ENCODE peak calls at places on chromosomes 2 and 18, in six cellular contexts. One of them, this sample, is unnamed.

GRCh38 chr18:11859903-11860407 is 8.7 kb downstream of the CHMP1B start:
- DNase-seq in H1: peak
- DNase-seq in fibroblast of pulmonary artery: peak
- DNase-seq in GM23338: no peak
- DNase-seq in psoas muscle: no peak
- DNase-seq in heart left ventricle: no peak
- DNase-seq in this sample: peak

GRCh38 chr2:57536535-57537231 is 509.9 kb upstream of the VRK2 start:
- DNase-seq in GM23338: no peak
- DNase-seq in psoas muscle: no peak
- DNase-seq in fibroblast of pulmonary artery: no peak
- DNase-seq in H1: no peak
- DNase-seq in heart left ventricle: no peak
- DNase-seq in this sample: no peak

GRCh38 chr2:107730898-107731297 is 95.8 kb upstream of the RGPD4 start:
- DNase-seq in H1: no peak
- DNase-seq in heart left ventricle: no peak
- DNase-seq in psoas muscle: no peak
- DNase-seq in GM23338: no peak
- DNase-seq in fibroblast of pulmonary artery: no peak
- DNase-seq in this sample: no peak

GRCh38 chr2:166041613-166042012 is 86.2 kb downstream of the SCN1A start:
- DNase-seq in heart left ventricle: no peak
- DNase-seq in H1: no peak
- DNase-seq in fibroblast of pulmonary artery: no peak
- DNase-seq in psoas muscle: no peak
- DNase-seq in GM23338: no peak
- DNase-seq in this sample: no peak

GRCh38 chr18:33375829-33376228 is 64.7 kb downstream of the CCDC178 start:
- DNase-seq in H1: no peak
- DNase-seq in fibroblast of pulmonary artery: no peak
- DNase-seq in heart left ventricle: no peak
- DNase-seq in psoas muscle: no peak
- DNase-seq in GM23338: no peak
- DNase-seq in this sample: no peak

GRCh38 chr2:46239847-46240181 is 57.4 kb upstream of the EPAS1 start:
- DNase-seq in heart left ventricle: no peak
- DNase-seq in GM23338: no peak
- DNase-seq in H1: no peak
- DNase-seq in psoas muscle: no peak
- DNase-seq in fibroblast of pulmonary artery: no peak
- DNase-seq in this sample: no peak

GRCh38 chr2:228401065-228401912 is 219.8 kb upstream of the SPHKAP start:
- DNase-seq in fibroblast of pulmonary artery: no peak
- DNase-seq in psoas muscle: no peak
- DNase-seq in heart left ventricle: no peak
- DNase-seq in H1: no peak
- DNase-seq in GM23338: peak
- DNase-seq in this sample: no peak

GRCh38 chr2:76391663-76392062 is 680.9 kb upstream of the GCFC2 start:
- DNase-seq in fibroblast of pulmonary artery: no peak
- DNase-seq in H1: no peak
- DNase-seq in heart left ventricle: peak
- DNase-seq in GM23338: no peak
- DNase-seq in psoas muscle: no peak
- DNase-seq in this sample: no peak

GRCh38 chr2:234792566-234792965 is 159.3 kb upstream of the SH3BP4 start:
- DNase-seq in heart left ventricle: no peak
- DNase-seq in psoas muscle: no peak
- DNase-seq in fibroblast of pulmonary artery: peak
- DNase-seq in H1: peak
- DNase-seq in GM23338: peak
- DNase-seq in this sample: peak

GRCh38 chr2:53880756-53881155 is 21.0 kb upstream of the GPR75 start:
- DNase-seq in fibroblast of pulmonary artery: peak
- DNase-seq in GM23338: no peak
- DNase-seq in psoas muscle: no peak
- DNase-seq in H1: no peak
- DNase-seq in heart left ventricle: no peak
- DNase-seq in this sample: peak

GRCh38 chr2:68946117-68946516 is 6.6 kb downstream of the GKN2 start:
- DNase-seq in GM23338: no peak
- DNase-seq in psoas muscle: no peak
- DNase-seq in fibroblast of pulmonary artery: no peak
- DNase-seq in H1: no peak
- DNase-seq in heart left ventricle: no peak
- DNase-seq in this sample: no peak

GRCh38 chr18:33020877-33021276 is 248.1 kb upstream of the KLHL14 start:
- DNase-seq in fibroblast of pulmonary artery: no peak
- DNase-seq in psoas muscle: no peak
- DNase-seq in heart left ventricle: no peak
- DNase-seq in H1: no peak
- DNase-seq in GM23338: no peak
- DNase-seq in this sample: no peak

GRCh38 chr18:2903006-2903405 is 56.2 kb downstream of the EMILIN2 start:
- DNase-seq in GM23338: no peak
- DNase-seq in H1: no peak
- DNase-seq in heart left ventricle: peak
- DNase-seq in fibroblast of pulmonary artery: peak
- DNase-seq in psoas muscle: peak
- DNase-seq in this sample: peak

GRCh38 chr2:29082804-29083495 is 8.6 kb upstream of the PCARE start:
- DNase-seq in psoas muscle: no peak
- DNase-seq in fibroblast of pulmonary artery: no peak
- DNase-seq in GM23338: no peak
- DNase-seq in H1: peak
- DNase-seq in heart left ventricle: no peak
- DNase-seq in this sample: no peak

GRCh38 chr2:53460347-53460746 is 307.3 kb upstream of the CHAC2 start:
- DNase-seq in GM23338: no peak
- DNase-seq in fibroblast of pulmonary artery: no peak
- DNase-seq in H1: no peak
- DNase-seq in heart left ventricle: no peak
- DNase-seq in psoas muscle: no peak
- DNase-seq in this sample: no peak

GRCh38 chr2:232588680-232589585 is 38.4 kb downstream of the EIF4E2 start:
- DNase-seq in GM23338: no peak
- DNase-seq in H1: no peak
- DNase-seq in fibroblast of pulmonary artery: peak
- DNase-seq in heart left ventricle: peak
- DNase-seq in psoas muscle: peak
- DNase-seq in this sample: peak

GRCh38 chr2:172380436-172381274 is 46.7 kb upstream of the ITGA6 start:
- DNase-seq in H1: peak
- DNase-seq in psoas muscle: no peak
- DNase-seq in GM23338: peak
- DNase-seq in fibroblast of pulmonary artery: no peak
- DNase-seq in heart left ventricle: no peak
- DNase-seq in this sample: peak

GRCh38 chr2:227460079-227460485 is 11.9 kb upstream of the AGFG1 start:
- DNase-seq in GM23338: no peak
- DNase-seq in psoas muscle: no peak
- DNase-seq in heart left ventricle: no peak
- DNase-seq in H1: no peak
- DNase-seq in fibroblast of pulmonary artery: peak
- DNase-seq in this sample: peak

GRCh38 chr2:66428986-66429612 is 5.8 kb upstream of the MEIS1 start:
- DNase-seq in psoas muscle: no peak
- DNase-seq in fibroblast of pulmonary artery: peak
- DNase-seq in heart left ventricle: no peak
- DNase-seq in H1: no peak
- DNase-seq in GM23338: peak
- DNase-seq in this sample: peak

DNA sequence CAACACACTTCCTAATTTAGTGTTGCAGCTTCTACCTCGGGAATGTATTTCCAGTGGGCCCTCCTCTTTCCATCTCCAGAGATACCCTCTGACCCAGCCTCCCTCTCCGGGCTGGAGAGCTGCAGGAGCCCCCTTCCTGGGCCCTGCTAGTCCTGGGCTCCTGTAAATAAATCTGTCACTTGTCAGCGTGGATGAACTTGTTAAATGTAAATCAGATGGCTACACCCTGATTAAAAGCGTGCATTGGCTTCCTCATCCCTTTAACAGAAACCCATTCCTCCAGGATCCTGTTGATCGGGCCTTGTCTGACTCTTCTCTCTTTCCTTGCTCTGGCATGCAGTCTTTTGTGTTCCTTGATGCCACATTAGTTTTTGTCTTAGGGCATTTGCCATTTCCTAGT is 2.4 kb downstream of the ZNF236 start:
- DNase-seq in H1: peak
- DNase-seq in psoas muscle: no peak
- DNase-seq in fibroblast of pulmonary artery: no peak
- DNase-seq in GM23338: no peak
- DNase-seq in heart left ventricle: no peak
- DNase-seq in this sample: no peak
- H3K4me3 ChIP-seq in H1: no peak
- H3K4me3 ChIP-seq in psoas muscle: no peak
- H3K4me3 ChIP-seq in fibroblast of pulmonary artery: no peak
- H3K4me3 ChIP-seq in GM23338: no peak
- H3K4me3 ChIP-seq in heart left ventricle: no peak
- H3K4me3 ChIP-seq in this sample: no peak

GRCh38 chr2:219215871-219216536 is 2.8 kb downstream of the ABCB6 start:
- DNase-seq in psoas muscle: no peak
- DNase-seq in GM23338: peak
- DNase-seq in heart left ventricle: no peak
- DNase-seq in H1: no peak
- DNase-seq in fibroblast of pulmonary artery: no peak
- DNase-seq in this sample: no peak

GRCh38 chr2:219219113-219219696 is 447 bp upstream of the ABCB6 start:
- DNase-seq in psoas muscle: no peak
- DNase-seq in fibroblast of pulmonary artery: no peak
- DNase-seq in H1: peak
- DNase-seq in heart left ventricle: no peak
- DNase-seq in GM23338: peak
- DNase-seq in this sample: no peak

GRCh38 chr2:219220652-219221402 is 2.1 kb upstream of the ABCB6 start:
- DNase-seq in GM23338: no peak
- DNase-seq in fibroblast of pulmonary artery: no peak
- DNase-seq in H1: no peak
- DNase-seq in heart left ventricle: no peak
- DNase-seq in psoas muscle: no peak
- DNase-seq in this sample: no peak

GRCh38 chr2:219219781-219220532 is 1.2 kb upstream of the ABCB6 start:
- DNase-seq in heart left ventricle: no peak
- DNase-seq in H1: no peak
- DNase-seq in GM23338: no peak
- DNase-seq in psoas muscle: no peak
- DNase-seq in fibroblast of pulmonary artery: no peak
- DNase-seq in this sample: no peak

GRCh38 chr2:219218279-219219112 is at the start of gene ABCB6:
- DNase-seq in fibroblast of pulmonary artery: peak
- DNase-seq in psoas muscle: peak
- DNase-seq in GM23338: peak
- DNase-seq in H1: peak
- DNase-seq in heart left ventricle: peak
- DNase-seq in this sample: peak
- TF ChIP-seq CTCF in fibroblast of pulmonary artery: no peak
- TF ChIP-seq CTCF in psoas muscle: no peak
- TF ChIP-seq CTCF in GM23338: no peak
- TF ChIP-seq CTCF in H1: no peak
- TF ChIP-seq CTCF in heart left ventricle: no peak
- TF ChIP-seq CTCF in this sample: no peak

GRCh38 chr2:236663267-236663666 is 93.6 kb downstream of the ACKR3 start:
- DNase-seq in fibroblast of pulmonary artery: peak
- DNase-seq in H1: no peak
- DNase-seq in psoas muscle: peak
- DNase-seq in heart left ventricle: peak
- DNase-seq in GM23338: no peak
- DNase-seq in this sample: peak
- H3K4me3 ChIP-seq in fibroblast of pulmonary artery: no peak
- H3K4me3 ChIP-seq in H1: no peak
- H3K4me3 ChIP-seq in psoas muscle: no peak
- H3K4me3 ChIP-seq in heart left ventricle: no peak
- H3K4me3 ChIP-seq in GM23338: no peak
- H3K4me3 ChIP-seq in this sample: no peak

GRCh38 chr2:188784269-188784762 is 189.9 kb upstream of the COL3A1 start:
- DNase-seq in fibroblast of pulmonary artery: no peak
- DNase-seq in psoas muscle: no peak
- DNase-seq in GM23338: no peak
- DNase-seq in H1: no peak
- DNase-seq in heart left ventricle: no peak
- DNase-seq in this sample: no peak
- TF ChIP-seq CTCF in fibroblast of pulmonary artery: peak
- TF ChIP-seq CTCF in psoas muscle: no peak
- TF ChIP-seq CTCF in GM23338: no peak
- TF ChIP-seq CTCF in H1: no peak
- TF ChIP-seq CTCF in heart left ventricle: no peak
- TF ChIP-seq CTCF in this sample: no peak

GRCh38 chr2:153478289-153479261 is at the start of gene RPRM:
- DNase-seq in heart left ventricle: peak
- DNase-seq in H1: peak
- DNase-seq in psoas muscle: peak
- DNase-seq in fibroblast of pulmonary artery: peak
- DNase-seq in GM23338: peak
- DNase-seq in this sample: peak

GRCh38 chr2:153476491-153477095 is 2.0 kb downstream of the RPRM start:
- DNase-seq in H1: no peak
- DNase-seq in fibroblast of pulmonary artery: no peak
- DNase-seq in GM23338: peak
- DNase-seq in heart left ventricle: no peak
- DNase-seq in psoas muscle: no peak
- DNase-seq in this sample: no peak

GRCh38 chr2:153477096-153477555 is 1.4 kb downstream of the RPRM start:
- DNase-seq in heart left ventricle: no peak
- DNase-seq in GM23338: peak
- DNase-seq in H1: peak
- DNase-seq in psoas muscle: no peak
- DNase-seq in fibroblast of pulmonary artery: no peak
- DNase-seq in this sample: no peak

GRCh38 chr2:153479527-153479926 is 965 bp upstream of the RPRM start:
- DNase-seq in fibroblast of pulmonary artery: no peak
- DNase-seq in heart left ventricle: no peak
- DNase-seq in H1: no peak
- DNase-seq in GM23338: no peak
- DNase-seq in psoas muscle: no peak
- DNase-seq in this sample: no peak

GRCh38 chr2:153477641-153478288 is 797 bp downstream of the RPRM start:
- DNase-seq in H1: peak
- DNase-seq in fibroblast of pulmonary artery: peak
- DNase-seq in heart left ventricle: no peak
- DNase-seq in GM23338: peak
- DNase-seq in psoas muscle: no peak
- DNase-seq in this sample: no peak
- H3K4me3 ChIP-seq in H1: peak
- H3K4me3 ChIP-seq in fibroblast of pulmonary artery: no peak
- H3K4me3 ChIP-seq in heart left ventricle: peak
- H3K4me3 ChIP-seq in GM23338: peak
- H3K4me3 ChIP-seq in psoas muscle: peak
- H3K4me3 ChIP-seq in this sample: peak

DNA sequence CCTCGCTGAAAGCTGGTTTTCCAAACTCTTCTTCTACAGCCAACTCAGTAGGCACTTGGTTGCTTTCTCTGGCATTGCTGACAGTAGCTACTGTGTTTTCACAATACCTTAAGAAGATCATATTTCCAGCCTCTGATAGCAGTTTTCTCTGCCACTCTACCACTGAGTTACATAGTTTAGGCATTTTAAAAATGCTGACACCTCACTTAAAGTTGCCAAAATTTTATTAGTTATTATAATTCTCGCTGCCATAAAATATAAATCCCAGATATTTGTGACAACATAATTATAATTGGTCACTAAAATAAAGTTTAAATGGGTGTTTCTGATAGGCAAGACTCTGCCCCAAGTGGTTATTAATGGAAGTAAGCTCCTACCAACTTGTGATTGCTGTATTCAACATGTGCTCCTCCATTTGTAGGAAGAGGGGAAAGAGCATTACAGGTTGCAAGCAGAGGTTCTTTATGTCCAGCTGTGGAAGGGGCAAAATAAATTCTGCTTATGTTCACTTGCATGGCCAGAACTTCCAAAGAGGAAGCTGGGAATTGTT is 1202.8 kb downstream of the CNTNAP5 start:
- DNase-seq in heart left ventricle: no peak
- DNase-seq in H1: no peak
- DNase-seq in psoas muscle: no peak
- DNase-seq in fibroblast of pulmonary artery: peak
- DNase-seq in GM23338: peak
- DNase-seq in this sample: no peak
- TF ChIP-seq CTCF in heart left ventricle: no peak
- TF ChIP-seq CTCF in H1: no peak
- TF ChIP-seq CTCF in psoas muscle: no peak
- TF ChIP-seq CTCF in fibroblast of pulmonary artery: no peak
- TF ChIP-seq CTCF in GM23338: peak
- TF ChIP-seq CTCF in this sample: no peak

This sample was measured in astrocyte of the spinal cord.